ENCODE peak calls at places on chromosomes 7 and 10, in six cellular contexts. H is SK-N-SH, A is transverse colon, J is SK-N-MC, G is GM12891, U is sigmoid colon. V is an unnamed sample.

GRCh38 chr10:60394444-60394843 is 4.8 kb upstream of the ANK3 start:
- DNase-seq in U (no peak), G (no peak), J (no peak), A (no peak), H (no peak), V (no peak)

GRCh38 chr7:113216038-113216437 is 97.7 kb upstream of the SMIM30 start:
- DNase-seq in A (no peak), U (no peak), H (no peak), J (no peak), G (no peak), V (no peak)

GRCh38 chr10:77926566-77927342 is at the start of gene DLG5:
- DNase-seq in U (peak), G (peak), H (peak), J (no peak), A (peak), V (peak)

GRCh38 chr7:17320102-17320497 is 21.6 kb downstream of the AHR start:
- DNase-seq in G (no peak), A (no peak), U (no peak), J (no peak), H (no peak), V (no peak)

GRCh38 chr7:30861612-30862011 is 50.0 kb upstream of the AQP1 start:
- DNase-seq in J (no peak), A (no peak), H (no peak), U (no peak), G (no peak), V (no peak)

GRCh38 chr7:147245274-147245673 is 1128.7 kb downstream of the CNTNAP2 start:
- DNase-seq in H (peak), U (no peak), G (peak), A (peak), J (no peak), V (peak)

GRCh38 chr10:28291881-28292297 is 11.0 kb downstream of the MPP7 start:
- DNase-seq in U (no peak), A (no peak), G (no peak), H (no peak), J (no peak), V (no peak)

GRCh38 chr10:31838065-31838464 is 90.6 kb downstream of the ARHGAP12 start:
- DNase-seq in G (no peak), J (no peak), U (no peak), H (no peak), A (no peak), V (no peak)

GRCh38 chr10:44244745-44245600 is 139.9 kb downstream of the CXCL12 start:
- DNase-seq in J (no peak), U (no peak), H (no peak), A (no peak), G (no peak), V (no peak)

GRCh38 chr7:20116869-20117268 is 100.3 kb downstream of the MACC1 start:
- DNase-seq in G (no peak), U (no peak), A (no peak), H (no peak), J (no peak), V (peak)

GRCh38 chr7:110090113-110090820 is 1000.7 kb upstream of the LRRN3 start:
- DNase-seq in U (no peak), H (no peak), A (no peak), G (no peak), J (peak), V (peak)

GRCh38 chr10:81820418-81820817 is 54.6 kb upstream of the NRG3 start:
- DNase-seq in H (peak), J (no peak), G (no peak), U (no peak), A (no peak), V (peak)

GRCh38 chr7:4205828-4206227 is 476.3 kb upstream of the FOXK1 start:
- DNase-seq in A (no peak), U (no peak), G (no peak), H (no peak), J (no peak), V (no peak)

GRCh38 chr10:13628661-13629060 is 41.9 kb downstream of the PRPF18 start:
- DNase-seq in G (no peak), H (no peak), U (no peak), A (no peak), J (no peak), V (no peak)

GRCh38 chr10:49550563-49550962 is 11.6 kb upstream of the ERCC6 start:
- DNase-seq in G (no peak), J (no peak), U (no peak), H (no peak), A (no peak), V (peak)

GRCh38 chr7:34523233-34523918 is 134.6 kb upstream of the NPSR1 start:
- DNase-seq in U (no peak), H (no peak), J (no peak), G (no peak), A (no peak), V (no peak)

GRCh38 chr10:125639846-125640245 is 43.1 kb downstream of the TEX36 start:
- DNase-seq in G (no peak), J (no peak), U (no peak), A (no peak), H (no peak), V (no peak)

GRCh38 chr7:39754326-39755120 is 131.2 kb downstream of the RALA start:
- DNase-seq in H (no peak), A (no peak), G (no peak), U (no peak), J (no peak), V (peak)

GRCh38 chr7:105594034-105594433 is 12.7 kb upstream of the EFCAB10 start:
- DNase-seq in A (no peak), J (no peak), H (no peak), U (no peak), G (no peak), V (peak)

GRCh38 chr10:96858038-96858705 is 26.1 kb downstream of the LCOR start:
- DNase-seq in H (no peak), A (no peak), U (no peak), J (no peak), G (no peak), V (no peak)

GRCh38 chr10:132706701-132707100 is 79.2 kb downstream of the NKX6-2 start:
- DNase-seq in U (peak), H (no peak), G (no peak), J (no peak), A (no peak), V (no peak)

GRCh38 chr7:70307544-70308106 is 709.4 kb downstream of the AUTS2 start:
- DNase-seq in U (no peak), H (no peak), G (no peak), J (no peak), A (no peak), V (no peak)

GRCh38 chr7:14685112-14685511 is 217.4 kb downstream of the DGKB start:
- DNase-seq in U (no peak), J (no peak), A (no peak), H (no peak), G (no peak), V (no peak)

GRCh38 chr10:96663794-96664193 is 56.5 kb downstream of the PIK3AP1 start:
- DNase-seq in U (no peak), J (no peak), H (no peak), G (no peak), A (no peak), V (no peak)

GRCh38 chr7:111357691-111358090 is 204.6 kb downstream of the IMMP2L start:
- DNase-seq in U (no peak), H (no peak), J (no peak), A (no peak), G (no peak), V (no peak)

GRCh38 chr7:90777075-90777864 is 181.1 kb downstream of the CDK14 start:
- DNase-seq in A (no peak), J (no peak), G (no peak), U (no peak), H (no peak), V (no peak)

GRCh38 chr7:26413007-26413691 is 121.5 kb downstream of the SNX10 start:
- DNase-seq in U (no peak), H (peak), A (no peak), G (no peak), J (no peak), V (no peak)

GRCh38 chr7:136045181-136045580 is 68.0 kb upstream of the MTPN start:
- DNase-seq in U (no peak), G (no peak), J (no peak), A (no peak), H (no peak), V (no peak)

GRCh38 chr7:136034132-136034531 is 57.0 kb upstream of the MTPN start:
- DNase-seq in H (no peak), J (no peak), A (no peak), G (no peak), U (no peak), V (no peak)

GRCh38 chr7:136036336-136036735 is 59.2 kb upstream of the MTPN start:
- DNase-seq in J (no peak), H (no peak), G (no peak), A (no peak), U (no peak), V (no peak)

GRCh38 chr7:136039577-136040345 is 62.6 kb upstream of the MTPN start:
- DNase-seq in J (no peak), A (no peak), H (no peak), U (no peak), G (no peak), V (no peak)
- TF ChIP-seq POLR2AphosphoS5 in J (no peak), A (no peak), H (no peak), U (peak), G (no peak), V (no peak)

GRCh38 chr10:83881647-83882046 is 257.7 kb upstream of the GHITM start:
- DNase-seq in U (no peak), A (no peak), G (no peak), J (no peak), H (no peak), V (no peak)
- TF ChIP-seq POLR2AphosphoS5 in U (no peak), A (no peak), G (no peak), J (no peak), H (no peak), V (no peak)

DNA sequence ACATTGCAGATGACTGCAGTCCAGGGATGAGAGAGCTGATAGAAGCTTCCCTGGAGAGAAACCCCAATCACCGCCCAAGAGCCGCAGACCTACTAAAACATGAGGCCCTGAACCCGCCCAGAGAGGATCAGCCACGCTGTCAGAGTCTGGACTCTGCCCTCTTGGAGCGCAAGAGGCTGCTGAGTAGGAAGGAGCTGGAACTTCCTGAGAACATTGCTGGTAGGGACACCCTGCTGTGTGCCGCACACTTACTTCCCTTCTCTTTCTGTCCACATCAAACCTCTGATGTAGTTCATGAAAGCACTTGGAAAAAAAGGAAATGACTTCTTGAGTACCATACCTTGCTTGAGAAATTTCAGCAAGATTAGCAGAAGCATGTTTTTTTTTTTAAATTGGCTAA is 25.3 kb downstream of the MAP3K8 start:
- DNase-seq in J (no peak), U (peak), G (no peak), A (peak), H (no peak), V (peak)
- TF ChIP-seq POLR2AphosphoS5 in J (no peak), U (no peak), G (no peak), A (no peak), H (no peak), V (no peak)

DNA sequence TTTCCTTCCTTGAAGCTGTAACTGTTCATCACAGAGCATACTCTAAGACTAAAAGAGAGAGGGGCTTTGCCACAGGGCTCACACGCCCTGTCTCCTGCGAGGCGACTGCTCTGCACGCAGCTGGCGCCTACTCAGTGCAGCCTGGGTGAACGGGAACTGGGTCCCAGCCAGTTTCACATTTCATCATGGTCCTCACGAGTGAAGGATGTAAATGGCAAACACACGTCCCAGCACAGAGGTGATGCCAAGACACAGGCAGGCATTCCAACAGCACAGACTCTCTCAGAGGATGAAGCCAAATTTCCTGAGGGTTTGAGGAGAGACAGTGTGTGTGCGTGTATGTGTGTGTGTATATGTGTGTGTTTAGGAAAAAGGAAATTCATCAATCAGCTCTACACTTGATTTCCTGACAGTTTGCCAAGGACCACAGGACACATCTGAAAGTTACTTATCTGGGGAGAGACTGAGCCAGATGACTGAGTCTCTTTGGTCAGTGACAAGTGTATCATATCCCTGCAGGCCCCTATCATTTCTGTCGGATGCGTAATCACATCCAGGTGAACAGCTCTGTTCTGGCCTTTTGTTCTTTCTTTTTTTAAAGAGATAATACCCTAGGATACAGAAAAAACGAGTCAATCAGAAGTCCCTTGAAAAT is 53.8 kb downstream of the CHST15 start:
- DNase-seq in H (peak), J (no peak), U (no peak), G (no peak), A (no peak), V (no peak)
- TF ChIP-seq POLR2AphosphoS5 in H (no peak), J (no peak), U (no peak), G (no peak), A (no peak), V (no peak)